ENCODE peak calls at places on chromosomes 6 and 20, in ten cellular contexts. A is lung, S is upper lobe of right lung, W is ovary, L is keratinocyte, M is psoas muscle, V is cardiac muscle cell, I is stomach, R is right lobe of liver, C is astrocyte. D is an unnamed sample. For H3K27me3, the result is how much of the 10 kb centered on the place peaks cover.

GRCh38 chr6:20377623-20378265 is 23.9 kb upstream of the E2F3 start:
- DNase-seq in S (no peak), A (no peak), C (peak), I (no peak), M (no peak), R (no peak), W (no peak), V (peak), L (no peak), D (peak)

GRCh38 chr6:56914791-56915658 is 39.9 kb upstream of the BEND6 start:
- DNase-seq in A (no peak), L (no peak), M (peak), S (no peak), C (no peak), R (no peak), I (no peak), V (no peak), W (no peak), D (no peak)

GRCh38 chr6:4253604-4254211 is 118.3 kb upstream of the ECI2 start:
- DNase-seq in V (peak), M (peak), A (peak), C (peak), I (peak), W (no peak), R (no peak), L (no peak), S (no peak), D (no peak)

GRCh38 chr20:35601021-35601973 is 14.3 kb upstream of the SPAG4 start:
- DNase-seq in I (peak), S (peak), W (peak), M (peak), C (peak), L (no peak), R (peak), V (peak), A (peak), D (no peak)

GRCh38 chr20:49380245-49380875 is 102.1 kb downstream of the KCNB1 start:
- DNase-seq in A (no peak), L (no peak), R (no peak), I (no peak), W (no peak), C (no peak), M (no peak), V (no peak), S (no peak), D (no peak)

GRCh38 chr6:43437700-43438099 is 10.4 kb downstream of the ABCC10 start:
- DNase-seq in L (no peak), S (no peak), A (no peak), I (no peak), M (no peak), C (no peak), W (no peak), R (no peak), V (no peak), D (no peak)

GRCh38 chr6:27867051-27867940 is 44.9 kb downstream of the OR2B2 start:
- DNase-seq in C (peak), I (peak), A (peak), M (peak), W (no peak), R (peak), V (peak), L (no peak), S (peak), D (no peak)

GRCh38 chr20:22585786-22586493 is 1.6 kb upstream of the FOXA2 start:
- DNase-seq in S (no peak), R (no peak), V (no peak), A (no peak), M (no peak), I (no peak), L (no peak), W (no peak), C (no peak), D (no peak)

GRCh38 chr20:45407067-45407745 is 883 bp upstream of the DBNDD2 start:
- DNase-seq in I (peak), S (peak), M (peak), A (no peak), R (no peak), C (peak), W (peak), L (no peak), V (no peak), D (no peak)

GRCh38 chr6:123393333-123393732 is 243.4 kb downstream of the TRDN start:
- DNase-seq in C (no peak), R (no peak), L (no peak), V (peak), A (no peak), M (no peak), S (no peak), I (no peak), W (no peak), D (no peak)

GRCh38 chr20:20706285-20706684 is 6.2 kb downstream of the RALGAPA2 start:
- DNase-seq in W (no peak), M (no peak), S (no peak), R (no peak), I (peak), V (no peak), L (no peak), A (no peak), C (no peak), D (no peak)

GRCh38 chr20:46959081-46959692 is 64.5 kb downstream of the EYA2 start:
- DNase-seq in W (no peak), A (no peak), I (no peak), M (no peak), C (peak), R (no peak), L (no peak), V (peak), S (no peak), D (peak)

GRCh38 chr6:84193140-84193708 is 34.2 kb downstream of the CEP162 start:
- DNase-seq in A (no peak), M (no peak), V (peak), S (no peak), I (no peak), L (peak), C (peak), W (no peak), R (no peak), D (peak)

GRCh38 chr6:41815587-41815986 is 28.1 kb downstream of the TOMM6 start:
- DNase-seq in S (no peak), M (no peak), R (no peak), L (no peak), C (no peak), W (no peak), A (no peak), I (no peak), V (no peak), D (no peak)

GRCh38 chr6:2940010-2940850 is 31.1 kb downstream of the SERPINB6 start:
- DNase-seq in V (no peak), I (peak), W (no peak), R (peak), M (no peak), A (peak), C (no peak), S (no peak), L (no peak), D (no peak)

GRCh38 chr6:53263915-53264314 is 84.8 kb downstream of the ELOVL5 start:
- DNase-seq in W (no peak), C (peak), A (no peak), V (peak), R (no peak), S (no peak), I (no peak), L (no peak), M (no peak), D (no peak)

GRCh38 chr6:77462359-77463307 is 658 bp downstream of the HTR1B start:
- DNase-seq in V (peak), R (no peak), M (no peak), I (peak), L (no peak), W (no peak), C (peak), A (no peak), S (peak), D (no peak)

GRCh38 chr6:112296122-112296521 is 41.8 kb upstream of the LAMA4 start:
- DNase-seq in A (no peak), L (no peak), W (no peak), C (peak), M (no peak), V (peak), S (no peak), I (no peak), R (no peak), D (peak)

GRCh38 chr6:89059227-89059626 is 21.3 kb upstream of the PNRC1 start:
- DNase-seq in C (no peak), R (no peak), M (no peak), S (no peak), W (no peak), I (no peak), A (no peak), L (no peak), V (no peak), D (no peak)

GRCh38 chr6:79872986-79873385 is 74.4 kb downstream of the ELOVL4 start:
- DNase-seq in M (no peak), A (no peak), I (no peak), V (peak), L (peak), C (peak), R (no peak), W (no peak), S (no peak), D (peak)

GRCh38 chr6:159221486-159222170 is 52.4 kb downstream of the FNDC1 start:
- DNase-seq in S (no peak), L (no peak), R (no peak), V (no peak), M (no peak), A (no peak), C (peak), W (no peak), I (no peak), D (no peak)

GRCh38 chr20:16296933-16297332 is 276.3 kb downstream of the KIF16B start:
- DNase-seq in L (no peak), C (no peak), S (no peak), W (no peak), V (no peak), A (no peak), R (no peak), M (no peak), I (no peak), D (no peak)

GRCh38 chr6:147397306-147397705 is 111.2 kb upstream of the SAMD5 start:
- DNase-seq in M (no peak), L (no peak), I (no peak), S (no peak), W (no peak), C (peak), V (no peak), R (no peak), A (no peak), D (no peak)

GRCh38 chr20:17939622-17940446 is 28.8 kb downstream of the SNX5 start:
- DNase-seq in R (no peak), S (no peak), V (no peak), I (no peak), M (no peak), A (no peak), L (no peak), C (no peak), W (no peak), D (no peak)

GRCh38 chr6:108721308-108721707 is 126.9 kb upstream of the ARMC2 start:
- DNase-seq in M (no peak), S (no peak), A (no peak), R (peak), W (no peak), I (no peak), L (no peak), C (no peak), V (no peak), D (no peak)

GRCh38 chr6:18432180-18432579 is 45.0 kb downstream of the RNF144B start:
- DNase-seq in M (no peak), V (peak), C (peak), W (no peak), L (no peak), A (no peak), R (no peak), I (no peak), S (no peak), D (peak)

GRCh38 chr6:72788188-72788587 is 166.3 kb downstream of the KCNQ5 start:
- DNase-seq in L (peak), I (no peak), C (peak), M (no peak), A (no peak), S (no peak), W (no peak), V (peak), R (no peak), D (peak)

GRCh38 chr6:54846243-54846856 is at the start of gene FAM83B:
- DNase-seq in L (peak), W (no peak), M (peak), A (peak), S (peak), I (peak), C (no peak), V (peak), R (no peak), D (no peak)

GRCh38 chr20:62730481-62730880 is 21.8 kb downstream of the NTSR1 start:
- DNase-seq in A (no peak), R (no peak), V (no peak), M (no peak), L (no peak), S (no peak), C (no peak), I (no peak), W (no peak), D (no peak)

GRCh38 chr6:38349795-38350194 is 289.9 kb downstream of the BTBD9 start:
- DNase-seq in L (no peak), I (no peak), W (no peak), S (no peak), V (peak), M (no peak), R (no peak), C (peak), A (no peak), D (no peak)

GRCh38 chr6:31878222-31878621 is 575 bp downstream of the SLC44A4 start:
- DNase-seq in L (no peak), R (no peak), I (no peak), A (no peak), M (no peak), S (peak), W (no peak), C (no peak), V (no peak), D (no peak)

GRCh38 chr6:157221049-157221816 is 102.1 kb downstream of the TMEM242 start:
- DNase-seq in W (peak), R (peak), C (peak), M (peak), S (peak), V (peak), I (peak), A (peak), L (peak), D (no peak)

DNA sequence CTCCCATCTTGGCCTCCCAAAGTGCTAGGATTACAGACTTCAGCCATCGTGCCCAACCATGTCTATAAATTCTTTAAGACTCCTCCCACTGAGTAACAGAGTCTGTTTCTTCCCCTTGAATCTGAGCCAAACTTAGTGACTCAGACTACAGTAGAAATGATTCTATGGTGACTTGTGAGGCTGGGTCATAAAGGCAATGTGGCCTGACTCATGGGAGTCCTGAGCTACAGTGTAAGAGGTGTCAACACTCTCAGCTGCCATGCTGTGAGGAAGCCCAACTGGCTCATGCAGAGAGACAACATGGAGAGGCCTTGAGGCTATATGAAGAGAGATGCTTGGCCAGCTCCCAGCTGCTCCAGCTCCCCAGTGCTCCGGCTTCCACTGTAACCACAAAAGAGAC is 5.2 kb upstream of the NRSN2 start:
- DNase-seq in C (peak), R (no peak), A (no peak), M (no peak), S (no peak), I (no peak), V (peak), W (no peak), L (peak), D (no peak)
- H3K27me3 ChIP-seq in C (under half), R (under half), A (under half), M (under half), S (under half), I (under half), V (under half), W (under half), L (under half), D (under half)

DNA sequence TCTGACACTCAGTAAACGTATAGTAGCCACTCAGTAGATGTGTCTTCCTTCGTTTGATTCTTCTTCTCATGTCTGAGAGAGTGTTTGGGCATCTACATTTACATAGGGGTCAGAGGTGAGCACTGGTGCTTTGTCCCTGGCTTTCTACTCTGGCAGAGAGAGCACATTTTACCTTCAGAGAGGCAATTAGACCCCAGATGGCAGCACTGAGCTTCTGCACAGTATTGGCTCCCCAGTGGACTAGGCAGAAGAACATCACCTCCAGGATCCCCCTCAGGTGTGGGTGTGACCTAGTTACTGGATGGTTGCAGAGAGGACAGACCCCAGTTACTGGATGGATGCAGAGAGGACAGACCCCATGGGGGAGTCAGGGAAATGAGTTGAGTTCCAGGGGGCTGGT is 327.2 kb downstream of the DHX35 start:
- DNase-seq in R (no peak), L (no peak), I (no peak), M (no peak), C (no peak), V (no peak), S (no peak), W (no peak), A (no peak), D (no peak)
- TF ChIP-seq CTCF in R (peak), L (peak), I (no peak), M (peak), C (no peak), V (no peak), S (peak), W (no peak), A (no peak), D (no peak)

GRCh38 chr6:122035193-122035592 is 364.3 kb upstream of the HSF2 start:
- DNase-seq in I (no peak), C (no peak), W (no peak), S (no peak), L (no peak), M (no peak), R (no peak), A (no peak), V (no peak), D (no peak)

GRCh38 chr6:122028933-122029332 is 370.5 kb upstream of the HSF2 start:
- DNase-seq in M (no peak), V (no peak), A (no peak), R (no peak), L (peak), I (no peak), S (no peak), W (no peak), C (no peak), D (no peak)

GRCh38 chr6:122033564-122034181 is 365.8 kb upstream of the HSF2 start:
- DNase-seq in W (no peak), I (no peak), C (peak), M (no peak), R (no peak), V (peak), L (peak), A (no peak), S (no peak), D (peak)
- H3K27me3 ChIP-seq in W (under half), I (under half), C (under half), M (under half), R (under half), V (under half), L (under half), A (under half), S (under half), D (under half)

GRCh38 chr6:104789770-104790190 is 69.9 kb downstream of the HACE1 start:
- DNase-seq in C (peak), W (no peak), L (no peak), R (no peak), I (no peak), V (peak), M (no peak), A (no peak), S (no peak), D (peak)
- TF ChIP-seq CTCF in C (peak), W (no peak), L (peak), R (peak), I (no peak), V (peak), M (peak), A (peak), S (peak), D (peak)

DNA sequence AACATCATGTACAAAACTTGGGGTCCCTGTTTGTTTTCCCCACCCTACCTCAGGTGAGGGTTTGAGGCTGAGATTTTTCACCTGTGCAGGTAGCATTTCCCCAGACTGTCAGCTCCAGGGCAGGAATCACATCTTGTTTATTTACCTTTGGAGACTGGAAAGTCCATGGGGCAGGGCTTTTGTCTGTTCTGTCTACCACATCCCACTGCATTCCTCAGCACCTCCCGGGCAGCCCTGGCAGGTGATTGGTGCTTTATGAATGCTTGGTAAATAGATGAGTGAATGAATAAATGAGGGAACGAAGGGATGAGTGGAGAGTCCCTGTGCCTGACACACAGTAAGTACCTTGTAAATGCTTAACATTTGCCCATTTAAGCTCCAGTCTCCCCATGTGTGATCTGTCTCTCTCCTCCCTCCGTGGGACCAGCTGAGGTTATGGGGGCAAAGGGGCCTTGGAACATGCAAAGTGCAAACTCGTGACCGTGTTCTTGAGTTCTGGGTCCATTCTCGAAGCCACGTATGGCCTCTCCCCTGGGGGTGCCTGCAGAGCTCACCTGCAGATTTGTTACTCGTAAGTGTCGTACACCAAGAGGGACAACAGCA is 69.7 kb upstream of the PMEPA1 start:
- DNase-seq in S (peak), L (no peak), V (no peak), W (no peak), M (no peak), A (no peak), I (no peak), R (no peak), C (no peak), D (peak)
- H3K27me3 ChIP-seq in S (under half), L (half or more), V (under half), W (under half), M (under half), A (under half), I (under half), R (under half), C (under half), D (under half)